ENCODE peak calls at places on chromosomes 6 and 20, in ten cellular contexts. One of them, this sample, is unnamed.

GRCh38 chr20:54151511-54152226 is 22.1 kb downstream of the CYP24A1 start:
- DNase-seq in CD8-positive, alpha-beta T cell: no peak
- DNase-seq in A673: no peak
- DNase-seq in dorsolateral prefrontal cortex: no peak
- DNase-seq in coronary artery: no peak
- DNase-seq in neural progenitor cell: no peak
- DNase-seq in testis: no peak
- DNase-seq in tibial artery: no peak
- DNase-seq in HCT116: no peak
- DNase-seq in A549: peak; percentile 92
- DNase-seq in this sample: no peak

GRCh38 chr6:158481612-158482473 is 78.0 kb upstream of the TMEM181 start:
- DNase-seq in coronary artery: no peak
- DNase-seq in A673: peak; percentile 54
- DNase-seq in HCT116: peak; percentile 43
- DNase-seq in neural progenitor cell: no peak
- DNase-seq in A549: peak; percentile 60
- DNase-seq in tibial artery: no peak
- DNase-seq in dorsolateral prefrontal cortex: no peak
- DNase-seq in CD8-positive, alpha-beta T cell: no peak
- DNase-seq in testis: no peak
- DNase-seq in this sample: no peak

GRCh38 chr20:38152175-38153010 is 12.7 kb downstream of the TGM2 start:
- DNase-seq in tibial artery: peak; percentile 93
- DNase-seq in testis: no peak
- DNase-seq in coronary artery: peak; percentile 97
- DNase-seq in A549: peak; percentile 74
- DNase-seq in CD8-positive, alpha-beta T cell: no peak
- DNase-seq in dorsolateral prefrontal cortex: peak; percentile 16
- DNase-seq in A673: no peak
- DNase-seq in neural progenitor cell: no peak
- DNase-seq in HCT116: no peak
- DNase-seq in this sample: no peak

GRCh38 chr6:160455484-160456213 is 107.5 kb downstream of the SLC22A3 start:
- DNase-seq in tibial artery: peak; percentile 40
- DNase-seq in HCT116: peak; percentile 29
- DNase-seq in A549: peak; percentile 57
- DNase-seq in A673: peak; percentile 68
- DNase-seq in CD8-positive, alpha-beta T cell: peak; percentile 64
- DNase-seq in coronary artery: peak; percentile 84
- DNase-seq in neural progenitor cell: peak; percentile 70
- DNase-seq in dorsolateral prefrontal cortex: peak; percentile 43
- DNase-seq in testis: peak; percentile 77
- DNase-seq in this sample: peak; percentile 39

GRCh38 chr20:24674921-24675605 is 205.6 kb downstream of the SYNDIG1 start:
- DNase-seq in neural progenitor cell: no peak
- DNase-seq in HCT116: no peak
- DNase-seq in tibial artery: no peak
- DNase-seq in coronary artery: no peak
- DNase-seq in CD8-positive, alpha-beta T cell: no peak
- DNase-seq in testis: no peak
- DNase-seq in A549: no peak
- DNase-seq in A673: no peak
- DNase-seq in dorsolateral prefrontal cortex: peak; percentile 2
- DNase-seq in this sample: no peak

GRCh38 chr6:52640170-52640569 is 30.7 kb upstream of the TMEM14A start:
- DNase-seq in CD8-positive, alpha-beta T cell: no peak
- DNase-seq in A549: no peak
- DNase-seq in A673: no peak
- DNase-seq in neural progenitor cell: no peak
- DNase-seq in HCT116: no peak
- DNase-seq in dorsolateral prefrontal cortex: peak; percentile 16
- DNase-seq in testis: no peak
- DNase-seq in tibial artery: no peak
- DNase-seq in coronary artery: no peak
- DNase-seq in this sample: no peak

GRCh38 chr20:14142171-14142570 is 146.9 kb downstream of the MACROD2 start:
- DNase-seq in CD8-positive, alpha-beta T cell: no peak
- DNase-seq in dorsolateral prefrontal cortex: peak; percentile 41
- DNase-seq in HCT116: peak; percentile 29
- DNase-seq in A673: peak; percentile 11
- DNase-seq in neural progenitor cell: peak; percentile 85
- DNase-seq in testis: peak; percentile 79
- DNase-seq in tibial artery: no peak
- DNase-seq in A549: peak; percentile 79
- DNase-seq in coronary artery: no peak
- DNase-seq in this sample: peak; percentile 60

GRCh38 chr20:8073024-8073832 is 53.7 kb upstream of the TMX4 start:
- DNase-seq in coronary artery: no peak
- DNase-seq in tibial artery: no peak
- DNase-seq in dorsolateral prefrontal cortex: no peak
- DNase-seq in A673: peak; percentile 50
- DNase-seq in CD8-positive, alpha-beta T cell: no peak
- DNase-seq in neural progenitor cell: no peak
- DNase-seq in HCT116: no peak
- DNase-seq in A549: peak; percentile 10
- DNase-seq in testis: no peak
- DNase-seq in this sample: no peak

GRCh38 chr6:45961125-45961524 is 54.5 kb downstream of the CLIC5 start:
- DNase-seq in neural progenitor cell: no peak
- DNase-seq in tibial artery: no peak
- DNase-seq in HCT116: no peak
- DNase-seq in coronary artery: no peak
- DNase-seq in testis: no peak
- DNase-seq in A673: no peak
- DNase-seq in CD8-positive, alpha-beta T cell: no peak
- DNase-seq in A549: no peak
- DNase-seq in dorsolateral prefrontal cortex: no peak
- DNase-seq in this sample: no peak

GRCh38 chr20:57396638-57397003 is 5.4 kb downstream of the RBM38 start:
- DNase-seq in CD8-positive, alpha-beta T cell: no peak
- DNase-seq in A549: no peak
- DNase-seq in tibial artery: no peak
- DNase-seq in neural progenitor cell: no peak
- DNase-seq in coronary artery: no peak
- DNase-seq in A673: no peak
- DNase-seq in testis: no peak
- DNase-seq in HCT116: no peak
- DNase-seq in dorsolateral prefrontal cortex: no peak
- DNase-seq in this sample: no peak
- TF ChIP-seq CTCF in CD8-positive, alpha-beta T cell: no peak
- TF ChIP-seq CTCF in A549: no peak
- TF ChIP-seq CTCF in tibial artery: no peak
- TF ChIP-seq CTCF in neural progenitor cell: no peak
- TF ChIP-seq CTCF in coronary artery: no peak
- TF ChIP-seq CTCF in A673: no peak
- TF ChIP-seq CTCF in testis: no peak
- TF ChIP-seq CTCF in HCT116: no peak
- TF ChIP-seq CTCF in dorsolateral prefrontal cortex: no peak
- TF ChIP-seq CTCF in this sample: no peak

DNA sequence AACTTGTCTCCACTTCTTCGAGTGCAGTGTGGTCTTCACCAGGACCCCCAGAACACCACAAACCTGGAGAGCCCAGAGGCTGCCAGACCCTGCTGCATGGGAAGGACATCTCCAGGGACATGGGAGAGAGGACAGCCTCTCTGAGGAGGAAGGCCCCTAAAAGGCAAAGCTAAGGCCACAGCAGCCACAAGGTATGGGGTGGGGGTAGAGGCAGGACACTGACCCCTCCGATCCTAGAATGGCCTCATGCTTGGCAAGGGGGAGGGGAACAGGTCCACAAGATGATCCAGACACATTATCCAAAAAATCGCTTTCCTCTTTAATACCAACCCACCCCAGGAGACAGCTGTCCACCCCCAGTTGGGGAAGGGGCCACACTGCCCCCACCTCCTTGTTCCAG is 1.9 kb downstream of the B3GALT4 start:
- DNase-seq in testis: no peak
- DNase-seq in dorsolateral prefrontal cortex: no peak
- DNase-seq in tibial artery: no peak
- DNase-seq in neural progenitor cell: no peak
- DNase-seq in A549: no peak
- DNase-seq in HCT116: no peak
- DNase-seq in A673: no peak
- DNase-seq in CD8-positive, alpha-beta T cell: no peak
- DNase-seq in coronary artery: no peak
- DNase-seq in this sample: no peak
- H3K27ac ChIP-seq in testis: no peak overlapping the region
- H3K27ac ChIP-seq in dorsolateral prefrontal cortex: no peak overlapping the region
- H3K27ac ChIP-seq in tibial artery: no peak overlapping the region
- H3K27ac ChIP-seq in neural progenitor cell: no peak overlapping the region
- H3K27ac ChIP-seq in A549: no peak overlapping the region
- H3K27ac ChIP-seq in HCT116: peak overlapping the region; percentile 82
- H3K27ac ChIP-seq in A673: no peak overlapping the region
- H3K27ac ChIP-seq in CD8-positive, alpha-beta T cell: no peak overlapping the region
- H3K27ac ChIP-seq in coronary artery: no peak overlapping the region
- H3K27ac ChIP-seq in this sample: peak overlapping the region; percentile 82

DNA sequence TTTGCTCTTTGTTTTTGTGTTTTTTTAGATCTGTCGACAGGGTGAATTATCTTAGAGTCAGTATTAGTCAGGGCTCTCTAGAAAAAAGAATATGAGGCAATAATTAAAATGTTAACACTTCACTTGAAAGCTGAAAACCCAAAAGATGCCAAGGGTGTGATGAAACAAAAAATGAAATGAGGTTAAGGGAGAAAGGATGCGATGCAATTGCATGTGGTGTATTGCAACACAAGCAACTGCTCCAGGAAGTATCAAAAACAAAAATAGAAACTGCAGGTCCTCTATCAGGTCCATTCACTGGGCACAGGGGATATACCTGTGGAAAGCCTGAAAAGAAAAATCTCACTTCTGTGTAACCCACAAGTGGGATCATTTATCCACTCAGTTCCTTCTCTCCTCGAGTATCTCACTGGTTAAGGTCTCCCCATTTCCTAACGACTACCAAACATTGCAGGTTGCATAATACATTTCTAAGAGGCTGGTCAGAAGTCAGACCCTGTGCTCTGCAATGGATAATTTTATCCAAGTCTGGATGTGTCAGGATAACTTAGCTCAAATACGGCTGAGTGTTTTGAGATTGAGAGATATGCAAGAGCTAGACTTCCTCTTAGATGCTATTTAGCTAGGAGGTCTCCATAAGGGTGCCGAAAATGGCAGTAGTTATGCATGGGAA is 257.7 kb upstream of the GJE1 start:
- DNase-seq in tibial artery: no peak
- DNase-seq in testis: no peak
- DNase-seq in A673: peak; percentile 4
- DNase-seq in dorsolateral prefrontal cortex: no peak
- DNase-seq in coronary artery: no peak
- DNase-seq in CD8-positive, alpha-beta T cell: no peak
- DNase-seq in A549: no peak
- DNase-seq in neural progenitor cell: no peak
- DNase-seq in HCT116: no peak
- DNase-seq in this sample: no peak
- H3K4me3 ChIP-seq in tibial artery: no peak overlapping the region
- H3K4me3 ChIP-seq in testis: no peak overlapping the region
- H3K4me3 ChIP-seq in A673: no peak overlapping the region
- H3K4me3 ChIP-seq in dorsolateral prefrontal cortex: no peak overlapping the region
- H3K4me3 ChIP-seq in coronary artery: no peak overlapping the region
- H3K4me3 ChIP-seq in CD8-positive, alpha-beta T cell: no peak overlapping the region
- H3K4me3 ChIP-seq in A549: no peak overlapping the region
- H3K4me3 ChIP-seq in neural progenitor cell: no peak overlapping the region
- H3K4me3 ChIP-seq in HCT116: no peak overlapping the region
- H3K4me3 ChIP-seq in this sample: no peak overlapping the region

GRCh38 chr20:57389695-57390603 is 1.2 kb upstream of the RBM38 start:
- DNase-seq in tibial artery: peak; percentile 23
- DNase-seq in coronary artery: no peak
- DNase-seq in neural progenitor cell: peak; percentile 48
- DNase-seq in CD8-positive, alpha-beta T cell: no peak
- DNase-seq in testis: peak; percentile 52
- DNase-seq in A673: no peak
- DNase-seq in HCT116: no peak
- DNase-seq in A549: no peak
- DNase-seq in dorsolateral prefrontal cortex: no peak
- DNase-seq in this sample: no peak
- TF ChIP-seq CTCF in tibial artery: no peak
- TF ChIP-seq CTCF in coronary artery: no peak
- TF ChIP-seq CTCF in neural progenitor cell: no peak
- TF ChIP-seq CTCF in CD8-positive, alpha-beta T cell: peak; percentile 10
- TF ChIP-seq CTCF in testis: no peak
- TF ChIP-seq CTCF in A673: no peak
- TF ChIP-seq CTCF in HCT116: no peak
- TF ChIP-seq CTCF in A549: no peak
- TF ChIP-seq CTCF in dorsolateral prefrontal cortex: no peak
- TF ChIP-seq CTCF in this sample: no peak

GRCh38 chr6:16504608-16505007 is 256.7 kb downstream of the ATXN1 start:
- DNase-seq in tibial artery: no peak
- DNase-seq in dorsolateral prefrontal cortex: no peak
- DNase-seq in CD8-positive, alpha-beta T cell: no peak
- DNase-seq in A673: no peak
- DNase-seq in coronary artery: no peak
- DNase-seq in neural progenitor cell: no peak
- DNase-seq in testis: no peak
- DNase-seq in HCT116: no peak
- DNase-seq in A549: no peak
- DNase-seq in this sample: no peak
- H3K27ac ChIP-seq in tibial artery: peak overlapping the region; percentile 22
- H3K27ac ChIP-seq in dorsolateral prefrontal cortex: no peak overlapping the region
- H3K27ac ChIP-seq in CD8-positive, alpha-beta T cell: no peak overlapping the region
- H3K27ac ChIP-seq in A673: no peak overlapping the region
- H3K27ac ChIP-seq in coronary artery: peak overlapping the region; percentile 34
- H3K27ac ChIP-seq in neural progenitor cell: no peak overlapping the region
- H3K27ac ChIP-seq in testis: no peak overlapping the region
- H3K27ac ChIP-seq in HCT116: no peak overlapping the region
- H3K27ac ChIP-seq in A549: no peak overlapping the region
- H3K27ac ChIP-seq in this sample: no peak overlapping the region

GRCh38 chr6:32128751-32129296 is 778 bp upstream of the ATF6B start:
- DNase-seq in testis: no peak
- DNase-seq in neural progenitor cell: no peak
- DNase-seq in CD8-positive, alpha-beta T cell: no peak
- DNase-seq in A549: no peak
- DNase-seq in tibial artery: no peak
- DNase-seq in dorsolateral prefrontal cortex: no peak
- DNase-seq in coronary artery: no peak
- DNase-seq in HCT116: no peak
- DNase-seq in A673: no peak
- DNase-seq in this sample: no peak
- H3K4me3 ChIP-seq in testis: peak overlapping the region; percentile 90
- H3K4me3 ChIP-seq in neural progenitor cell: peak overlapping the region; percentile 87
- H3K4me3 ChIP-seq in CD8-positive, alpha-beta T cell: peak overlapping the region; percentile 3
- H3K4me3 ChIP-seq in A549: peak overlapping the region; percentile 54
- H3K4me3 ChIP-seq in tibial artery: peak overlapping the region; percentile 65
- H3K4me3 ChIP-seq in dorsolateral prefrontal cortex: peak overlapping the region; percentile 95
- H3K4me3 ChIP-seq in coronary artery: peak overlapping the region; percentile 78
- H3K4me3 ChIP-seq in HCT116: peak overlapping the region; percentile 94
- H3K4me3 ChIP-seq in A673: peak overlapping the region; percentile 89
- H3K4me3 ChIP-seq in this sample: no peak overlapping the region

DNA sequence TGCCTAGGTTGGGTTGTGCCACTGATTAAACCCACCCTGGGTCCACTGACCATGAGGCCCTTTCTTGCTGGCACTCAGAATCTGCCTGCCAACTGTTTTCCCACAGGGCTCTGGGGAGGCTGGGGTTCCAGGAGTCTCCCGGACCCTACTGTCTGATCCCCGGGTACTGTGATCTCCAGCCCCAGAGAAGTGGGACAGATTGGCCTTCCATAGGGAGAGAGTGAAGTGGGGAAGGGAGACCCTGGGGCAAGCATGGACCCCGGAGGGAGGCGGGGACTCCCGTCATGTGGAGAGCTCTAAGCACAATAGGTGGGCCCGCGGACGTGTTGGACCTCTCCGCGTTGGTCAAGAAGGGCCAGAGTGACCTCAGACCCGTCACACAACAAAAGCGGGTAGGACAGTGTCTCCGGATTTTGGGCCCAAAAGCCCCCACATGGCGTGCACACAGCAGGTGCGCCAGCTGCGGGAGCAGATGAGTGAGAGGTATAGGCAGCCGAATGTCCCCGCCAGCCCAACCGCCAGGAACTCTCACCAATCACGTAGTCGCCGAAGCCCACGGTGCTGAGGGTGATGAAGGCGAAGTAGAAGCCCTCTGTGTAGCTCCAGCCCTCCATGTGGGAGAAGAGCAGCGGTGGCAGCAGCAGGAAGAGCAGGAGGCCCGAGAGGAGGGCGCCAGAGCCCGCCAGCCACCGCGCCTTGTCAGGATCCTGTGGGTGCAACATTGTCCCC is 10.6 kb downstream of the KCNK17 start:
- DNase-seq in HCT116: no peak
- DNase-seq in testis: no peak
- DNase-seq in dorsolateral prefrontal cortex: no peak
- DNase-seq in coronary artery: no peak
- DNase-seq in A549: no peak
- DNase-seq in CD8-positive, alpha-beta T cell: no peak
- DNase-seq in tibial artery: no peak
- DNase-seq in A673: no peak
- DNase-seq in neural progenitor cell: no peak
- DNase-seq in this sample: no peak
- TF ChIP-seq CTCF in HCT116: peak; percentile 1
- TF ChIP-seq CTCF in testis: no peak
- TF ChIP-seq CTCF in dorsolateral prefrontal cortex: no peak
- TF ChIP-seq CTCF in coronary artery: peak; percentile 27
- TF ChIP-seq CTCF in A549: no peak
- TF ChIP-seq CTCF in CD8-positive, alpha-beta T cell: peak; percentile 2
- TF ChIP-seq CTCF in tibial artery: no peak
- TF ChIP-seq CTCF in A673: peak; percentile 7
- TF ChIP-seq CTCF in neural progenitor cell: no peak
- TF ChIP-seq CTCF in this sample: no peak

This sample was measured in WERI-Rb-1.